ENCODE peak calls at places on chromosomes 5 and 9, in seven cellular contexts. B is GM12891, Q is SK-N-SH, M is GM12878, I is H1, A is HepG2, T is K562. N is an unnamed sample.
A peak's percentile ranks its signal among the peaks of the same experiment; 100 is the strongest.

GRCh38 chr9:10112070-10112469 is 500.7 kb downstream of the PTPRD start:
- DNase-seq in B (no peak), Q (no peak), M (no peak), I (no peak), A (no peak), T (no peak), N (no peak)

GRCh38 chr9:101915479-101915878 is 177.0 kb upstream of the GRIN3A start:
- DNase-seq in B (no peak), Q (no peak), M (no peak), I (no peak), A (no peak), T (no peak), N (no peak)

GRCh38 chr5:38755171-38755570 is 90.6 kb upstream of the OSMR start:
- DNase-seq in B (no peak), Q (no peak), M (no peak), I (no peak), A (no peak), T (no peak), N (no peak)

GRCh38 chr5:163447191-163447590 is 9.8 kb downstream of the CCNG1 start:
- DNase-seq in B (no peak), Q (no peak), M (no peak), I (no peak), A (no peak), T (no peak), N (no peak)

GRCh38 chr5:148224131-148224742 is 14.1 kb upstream of the MARCOL start:
- DNase-seq in B (no peak), Q (no peak), M (no peak), I (no peak), A (no peak), T (no peak), N (no peak)

GRCh38 chr9:131657890-131658752 is 81.8 kb downstream of the RAPGEF1 start:
- DNase-seq in B (no peak), Q (no peak), M (no peak), I (no peak), A (peak; percentile 43), T (no peak), N (no peak)

GRCh38 chr5:73663860-73664240 is 37.9 kb downstream of the ARHGEF28 start:
- DNase-seq in B (no peak), Q (no peak), M (peak; percentile 76), I (no peak), A (peak; percentile 49), T (no peak), N (no peak)

GRCh38 chr5:77463905-77464304 is 28.2 kb downstream of the WDR41 start:
- DNase-seq in B (no peak), Q (no peak), M (no peak), I (no peak), A (no peak), T (no peak), N (no peak)

GRCh38 chr9:88243736-88244135 is 105.5 kb upstream of the SPATA31C2 start:
- DNase-seq in B (no peak), Q (no peak), M (no peak), I (no peak), A (no peak), T (no peak), N (no peak)

GRCh38 chr9:113600477-113600851 is 136.9 kb downstream of the RGS3 start:
- DNase-seq in B (no peak), Q (no peak), M (no peak), I (no peak), A (no peak), T (no peak), N (no peak)

GRCh38 chr5:152542741-152543140 is 137.7 kb upstream of the NMUR2 start:
- DNase-seq in B (no peak), Q (no peak), M (no peak), I (no peak), A (no peak), T (no peak), N (no peak)

DNA sequence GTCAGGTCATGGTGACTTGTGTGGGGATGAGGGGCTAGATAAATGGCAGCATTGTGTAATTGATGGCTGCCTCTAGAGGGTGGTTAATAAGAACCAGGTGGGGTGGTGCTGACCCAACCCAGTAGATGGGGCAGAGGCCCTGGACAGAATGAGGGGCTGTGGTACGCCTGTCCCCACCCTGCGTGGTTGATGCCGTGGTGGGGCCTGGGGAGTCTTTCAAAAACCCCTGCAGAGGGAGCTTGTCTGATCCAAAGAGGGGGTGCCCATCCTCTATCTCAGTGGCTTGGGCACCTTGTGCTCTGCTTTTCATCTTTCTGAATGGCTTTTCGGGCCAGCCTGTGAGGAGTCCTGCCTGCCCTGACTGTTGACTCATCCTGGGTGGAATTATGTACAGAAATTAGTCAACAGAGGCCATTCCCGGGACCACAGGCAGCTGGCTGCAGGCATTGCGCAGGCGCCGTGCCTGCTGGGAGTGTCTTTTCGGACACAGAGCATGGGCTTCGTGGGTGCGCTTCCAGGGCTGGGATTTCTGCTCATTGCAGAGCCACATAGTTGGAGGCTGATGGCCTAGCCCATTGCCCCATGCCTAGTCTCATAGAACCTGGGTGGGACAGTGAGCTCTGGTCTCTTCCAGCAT is 93.7 kb upstream of the PITX1 start:
- DNase-seq in B (no peak), Q (no peak), M (no peak), I (no peak), A (peak; percentile 83), T (no peak), N (no peak)
- TF ChIP-seq TAF1 in B (no peak), Q (no peak), M (no peak), I (no peak), A (no peak), T (no peak), N (no peak)

GRCh38 chr9:36407122-36407723 is 7.2 kb upstream of the RNF38 start:
- DNase-seq in B (peak; percentile 29), Q (peak; percentile 64), M (peak; percentile 25), I (no peak), A (peak; percentile 63), T (peak; percentile 17), N (no peak)
- TF ChIP-seq POLR2AphosphoS5 in B (no peak), Q (no peak), M (no peak), I (no peak), A (no peak), T (no peak), N (no peak)

GRCh38 chr5:178941361-178941760 is 363 bp downstream of the ZNF454 start:
- DNase-seq in B (no peak), Q (no peak), M (no peak), I (no peak), A (no peak), T (no peak), N (no peak)

GRCh38 chr5:178940569-178941360 is at the start of gene ZNF454:
- DNase-seq in B (no peak), Q (peak; percentile 97), M (no peak), I (peak; percentile 69), A (no peak), T (no peak), N (no peak)
- TF ChIP-seq TAF1 in B (no peak), Q (no peak), M (no peak), I (peak; percentile 29), A (no peak), T (no peak), N (no peak)

DNA sequence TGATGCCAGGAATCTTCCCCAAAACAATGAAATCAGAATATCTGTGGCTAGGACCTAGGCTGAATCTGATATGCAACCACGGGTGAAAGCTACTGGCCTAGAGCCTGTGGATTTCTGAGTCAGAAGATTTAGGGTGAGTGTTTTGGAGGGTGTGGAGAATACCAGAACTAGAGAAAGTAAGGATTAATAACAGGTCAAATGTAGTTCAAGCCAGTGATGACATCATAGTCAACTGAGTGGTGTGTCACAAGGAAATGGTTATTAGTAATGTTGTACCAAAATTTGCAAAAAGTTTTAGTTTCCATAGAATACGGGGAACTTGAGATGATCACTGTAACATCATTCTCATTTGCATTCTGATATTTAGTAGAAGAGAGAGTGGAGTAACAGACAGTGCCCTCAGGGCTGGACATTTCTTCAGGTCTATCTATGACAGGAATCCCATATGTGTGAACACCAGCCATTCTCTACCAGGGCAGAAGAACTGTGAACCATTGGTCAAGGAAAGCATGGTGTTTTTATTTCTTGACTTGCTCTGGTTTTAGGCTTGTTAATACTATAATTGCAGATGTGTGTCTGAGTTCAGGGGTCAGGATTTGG is 3.7 kb downstream of the GALNT12 start:
- DNase-seq in B (no peak), Q (no peak), M (no peak), I (no peak), A (no peak), T (no peak), N (no peak)
- TF ChIP-seq POLR2AphosphoS5 in B (no peak), Q (no peak), M (no peak), I (no peak), A (no peak), T (no peak), N (no peak)

DNA sequence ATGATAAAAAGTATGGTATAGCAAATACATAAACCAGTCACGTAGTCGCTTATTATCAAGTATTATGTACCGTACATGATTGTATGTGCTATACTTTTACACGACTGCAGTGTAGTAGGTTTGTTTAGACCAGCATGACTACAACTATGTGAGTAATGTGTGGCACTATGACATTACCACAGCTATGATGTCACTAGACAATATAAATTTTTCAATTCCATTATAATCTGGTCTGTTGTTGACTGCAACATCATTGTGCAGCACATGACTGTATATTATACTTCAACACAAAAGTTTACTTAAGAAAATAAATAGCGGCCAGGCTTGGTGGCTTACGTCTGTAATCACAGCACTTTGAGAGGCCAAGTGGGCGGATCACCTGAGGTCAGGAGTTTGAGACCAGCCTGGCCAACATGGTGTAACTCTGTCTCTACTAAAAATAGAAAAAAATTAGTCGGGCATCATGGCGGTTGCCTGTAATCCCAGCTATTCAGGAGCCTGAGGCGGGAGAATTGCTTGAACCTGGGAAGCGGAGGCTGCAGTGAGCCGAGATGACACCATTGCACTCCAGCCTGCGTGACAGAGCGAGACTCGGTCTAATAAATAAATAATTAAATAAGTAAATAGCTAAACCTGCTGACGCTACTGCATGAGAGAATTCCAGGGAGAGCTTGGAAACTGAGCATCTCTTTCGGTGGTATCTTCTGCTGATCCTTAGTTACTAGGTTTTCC is 24.6 kb upstream of the JADE2 start:
- DNase-seq in B (no peak), Q (no peak), M (no peak), I (no peak), A (no peak), T (no peak), N (no peak)
- TF ChIP-seq TAF1 in B (no peak), Q (no peak), M (no peak), I (no peak), A (no peak), T (no peak), N (no peak)